ENCODE peak calls at places on chromosome 10, in six cellular contexts. C is transverse colon, B is adrenal gland, V is ovary, Z is mammary epithelial cell, O is esophagus muscularis mucosa. Y is an unnamed sample. For H3K4me1, the result is how much of the 10 kb centered on the place peaks cover.

GRCh38 chr10:100894589-100895294 is 18.0 kb upstream of the SLF2 start:
- DNase-seq in B (no peak), Z (no peak), O (no peak), C (peak), V (no peak), Y (no peak)

GRCh38 chr10:113019692-113020424 is 69.8 kb downstream of the TCF7L2 start:
- DNase-seq in B (no peak), O (no peak), C (no peak), Z (no peak), V (no peak), Y (no peak)

GRCh38 chr10:111872591-111872990 is 311.0 kb downstream of the GPAM start:
- DNase-seq in B (no peak), Z (peak), O (no peak), V (no peak), C (no peak), Y (no peak)

GRCh38 chr10:79054203-79055099 is 14.3 kb upstream of the ZMIZ1 start:
- DNase-seq in B (no peak), O (no peak), Z (no peak), V (peak), C (peak), Y (peak)

GRCh38 chr10:62048919-62049636 is 147.6 kb downstream of the ARID5B start:
- DNase-seq in B (peak), O (peak), C (peak), V (peak), Z (peak), Y (peak)

GRCh38 chr10:132451506-132452215 is 54.7 kb downstream of the PWWP2B start:
- DNase-seq in V (no peak), C (peak), O (no peak), Z (peak), B (no peak), Y (peak)

GRCh38 chr10:21526184-21526951 is 886 bp upstream of the SKIDA1 start:
- DNase-seq in O (no peak), B (peak), Z (peak), V (peak), C (peak), Y (peak)

GRCh38 chr10:43264324-43264986 is 2.4 kb downstream of the RASGEF1A start:
- DNase-seq in B (no peak), O (peak), Z (no peak), V (no peak), C (peak), Y (peak)

GRCh38 chr10:43138757-43139241 is 554 bp downstream of the CSGALNACT2 start:
- DNase-seq in V (no peak), B (no peak), Z (peak), O (peak), C (peak), Y (no peak)

GRCh38 chr10:18079665-18080295 is 60.4 kb upstream of the CACNB2 start:
- DNase-seq in Z (no peak), C (no peak), B (no peak), O (no peak), V (no peak), Y (no peak)

GRCh38 chr10:6665847-6666246 is 85.8 kb upstream of the PRKCQ start:
- DNase-seq in O (no peak), C (no peak), B (no peak), V (no peak), Z (no peak), Y (no peak)

GRCh38 chr10:128077155-128077875 is 48.9 kb downstream of the MKI67 start:
- DNase-seq in V (no peak), B (no peak), Z (no peak), O (no peak), C (no peak), Y (no peak)

GRCh38 chr10:92153-92552 is 43.1 kb upstream of the TUBB8 start:
- DNase-seq in Z (no peak), O (no peak), V (no peak), B (no peak), C (no peak), Y (no peak)

GRCh38 chr10:44862006-44862751 is 49.0 kb upstream of the TMEM72 start:
- DNase-seq in O (no peak), Z (no peak), C (no peak), B (no peak), V (no peak), Y (no peak)

GRCh38 chr10:16423599-16423998 is 13.2 kb upstream of the PTER start:
- DNase-seq in O (no peak), V (no peak), Z (no peak), B (no peak), C (no peak), Y (no peak)

GRCh38 chr10:101566333-101567164 is 21.5 kb downstream of the POLL start:
- DNase-seq in B (no peak), C (no peak), O (no peak), Z (no peak), V (no peak), Y (peak)

GRCh38 chr10:110919349-110919931 is at the start of gene SHOC2:
- DNase-seq in O (no peak), B (peak), C (peak), Z (no peak), V (peak), Y (peak)

GRCh38 chr10:20768849-20769248 is 128.3 kb downstream of the NEBL start:
- DNase-seq in O (no peak), C (no peak), B (no peak), V (no peak), Z (peak), Y (no peak)

GRCh38 chr10:58237014-58237830 is 30.5 kb downstream of the IPMK start:
- DNase-seq in C (no peak), B (no peak), Z (peak), O (no peak), V (no peak), Y (no peak)

GRCh38 chr10:51770719-51771118 is 71.3 kb upstream of the CSTF2T start:
- DNase-seq in O (no peak), V (peak), B (no peak), C (no peak), Z (no peak), Y (no peak)

GRCh38 chr10:73095479-73096021 is 1.1 kb downstream of the P4HA1 start:
- DNase-seq in O (no peak), V (peak), C (peak), B (peak), Z (peak), Y (no peak)

GRCh38 chr10:128400564-128400963 is 274.3 kb upstream of the MKI67 start:
- DNase-seq in V (no peak), C (no peak), Z (no peak), O (no peak), B (no peak), Y (no peak)

GRCh38 chr10:73810735-73811465 is 498 bp downstream of the NDST2 start:
- DNase-seq in V (no peak), B (peak), O (no peak), Z (no peak), C (peak), Y (peak)

GRCh38 chr10:128144547-128144946 is 18.3 kb upstream of the MKI67 start:
- DNase-seq in C (no peak), V (no peak), O (no peak), B (no peak), Z (no peak), Y (no peak)

GRCh38 chr10:79065091-79065551 is 3.6 kb upstream of the ZMIZ1 start:
- DNase-seq in C (no peak), Z (no peak), V (no peak), B (no peak), O (no peak), Y (peak)

GRCh38 chr10:4947635-4948596 is 15.3 kb upstream of the AKR1C1 start:
- DNase-seq in B (no peak), O (no peak), Z (peak), C (no peak), V (peak), Y (no peak)

GRCh38 chr10:24952146-24952700 is at the start of gene PRTFDC1:
- DNase-seq in V (peak), Z (no peak), B (peak), C (peak), O (peak), Y (peak)

GRCh38 chr10:132328738-132329137 is 3.3 kb upstream of the LRRC27 start:
- DNase-seq in O (no peak), Z (no peak), V (no peak), B (no peak), C (no peak), Y (no peak)

GRCh38 chr10:132175907-132176581 is 10.7 kb upstream of the DPYSL4 start:
- DNase-seq in V (no peak), C (no peak), Z (no peak), O (no peak), B (no peak), Y (peak)

GRCh38 chr10:27252267-27253000 is 11.8 kb upstream of the ACBD5 start:
- DNase-seq in Z (peak), B (peak), V (peak), O (no peak), C (peak), Y (peak)

GRCh38 chr10:106384541-106384940 is 780.0 kb downstream of the SORCS1 start:
- DNase-seq in V (no peak), O (no peak), Z (no peak), B (no peak), C (no peak), Y (no peak)

GRCh38 chr10:130807096-130807495 is 504.4 kb downstream of the TCERG1L start:
- DNase-seq in Z (no peak), O (no peak), V (no peak), C (no peak), B (no peak), Y (peak)

GRCh38 chr10:95330966-95331453 is 40.2 kb upstream of the PDLIM1 start:
- DNase-seq in Z (no peak), B (no peak), V (no peak), C (no peak), O (no peak), Y (no peak)

GRCh38 chr10:79053081-79053434 is 15.7 kb upstream of the ZMIZ1 start:
- DNase-seq in O (no peak), B (no peak), Z (no peak), V (no peak), C (no peak), Y (peak)

GRCh38 chr10:24721254-24722106 is 2.2 kb downstream of the ARHGAP21 start:
- DNase-seq in Z (peak), V (no peak), O (peak), B (peak), C (peak), Y (peak)

DNA sequence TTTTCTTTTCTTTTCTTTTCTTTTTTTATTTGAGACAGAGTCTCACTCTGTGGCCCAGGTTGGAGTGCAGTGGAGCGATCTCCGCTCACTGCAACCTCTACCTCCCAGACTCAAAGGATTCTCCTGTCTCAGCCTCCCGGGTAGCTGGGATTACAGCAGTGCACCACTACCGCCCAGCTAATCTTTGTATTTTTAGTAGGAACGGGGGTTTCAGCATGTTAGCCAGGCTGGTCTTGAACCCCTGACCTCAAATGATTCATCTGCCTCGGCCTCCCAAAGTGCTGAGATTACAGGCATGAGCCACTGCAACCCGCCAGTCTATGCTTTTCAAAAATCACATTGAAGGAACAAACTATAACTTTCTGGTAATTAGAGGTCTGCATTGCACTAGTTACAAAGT is 2.4 kb downstream of the USP6NL start:
- DNase-seq in O (no peak), C (no peak), V (no peak), Z (no peak), B (no peak), Y (no peak)
- H3K4me1 ChIP-seq in O (under half), C (under half), V (under half), Z (under half), B (under half), Y (under half)

GRCh38 chr10:69614130-69614529 is 15.9 kb upstream of the FAM241B start:
- DNase-seq in Z (no peak), C (no peak), V (no peak), O (no peak), B (no peak), Y (no peak)
- TF ChIP-seq CTCF in Z (no peak), C (no peak), V (no peak), O (no peak), B (no peak), Y (no peak)

DNA sequence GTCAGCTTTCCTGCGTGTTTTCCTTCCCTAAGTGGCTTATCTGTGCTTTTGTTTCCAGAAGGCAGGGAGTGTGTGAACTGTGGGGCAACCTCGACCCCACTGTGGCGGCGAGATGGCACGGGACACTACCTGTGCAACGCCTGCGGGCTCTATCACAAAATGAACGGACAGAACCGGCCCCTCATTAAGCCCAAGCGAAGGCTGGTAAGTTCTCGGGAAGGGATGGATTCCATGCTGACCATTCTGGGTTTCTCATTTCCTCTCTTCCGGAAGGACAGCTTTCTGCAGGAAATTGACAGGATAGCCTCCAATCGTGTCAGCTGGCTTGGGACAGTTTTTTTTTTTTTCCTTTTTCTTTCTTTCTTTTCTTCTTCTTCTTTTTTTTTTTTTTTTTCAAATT is 9.4 kb downstream of the GATA3 start:
- DNase-seq in B (no peak), O (no peak), V (no peak), Z (no peak), C (no peak), Y (no peak)
- H3K4me1 ChIP-seq in B (under half), O (under half), V (under half), Z (half or more), C (under half), Y (under half)

GRCh38 chr10:49418328-49418727 is 22.4 kb upstream of the DRGX start:
- DNase-seq in C (no peak), V (no peak), O (no peak), Z (no peak), B (no peak), Y (no peak)
- TF ChIP-seq CTCF in C (no peak), V (no peak), O (no peak), Z (peak), B (no peak), Y (no peak)

GRCh38 chr10:119287613-119287991 is 80.2 kb downstream of the GRK5 start:
- DNase-seq in V (no peak), Z (no peak), O (no peak), C (no peak), B (no peak), Y (peak)

GRCh38 chr10:119286983-119287612 is 79.7 kb downstream of the GRK5 start:
- DNase-seq in V (no peak), C (no peak), Z (no peak), O (no peak), B (no peak), Y (no peak)

GRCh38 chr10:119284679-119285096 is 77.3 kb downstream of the GRK5 start:
- DNase-seq in C (no peak), Z (no peak), V (peak), B (no peak), O (no peak), Y (no peak)

GRCh38 chr10:119285495-119286267 is 78.3 kb downstream of the GRK5 start:
- DNase-seq in O (no peak), B (no peak), Z (no peak), C (no peak), V (no peak), Y (no peak)

GRCh38 chr10:119286516-119286915 is 79.1 kb downstream of the GRK5 start:
- DNase-seq in Z (no peak), O (no peak), V (no peak), C (no peak), B (no peak), Y (no peak)
- H3K4me1 ChIP-seq in Z (under half), O (half or more), V (half or more), C (under half), B (under half), Y (under half)

DNA sequence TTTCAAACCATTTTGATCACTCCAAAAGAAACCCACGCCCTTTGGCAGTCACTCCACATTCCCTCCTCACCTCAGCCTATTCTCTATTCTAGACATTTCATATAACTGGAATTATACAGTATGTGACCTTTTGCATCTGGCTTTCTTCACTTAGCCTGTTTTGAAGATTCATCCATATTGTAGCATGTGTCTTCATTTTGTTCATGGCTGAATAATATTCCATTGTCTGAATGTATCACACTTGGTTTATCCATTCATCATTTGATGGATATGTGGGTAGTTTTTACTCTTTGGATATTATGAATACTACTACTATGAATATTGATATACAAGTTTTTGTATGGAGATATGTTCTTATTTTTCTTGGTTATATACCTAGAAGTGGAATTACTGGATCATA is 3.5 kb upstream of the OTUD1 start:
- DNase-seq in V (no peak), Z (no peak), B (no peak), O (no peak), C (no peak), Y (no peak)
- TF ChIP-seq CTCF in V (no peak), Z (no peak), B (no peak), O (no peak), C (no peak), Y (no peak)

GRCh38 chr10:60427148-60427547 is 37.5 kb upstream of the ANK3 start:
- DNase-seq in Z (no peak), V (no peak), B (no peak), C (no peak), O (no peak), Y (no peak)
- H3K4me1 ChIP-seq in Z (half or more), V (under half), B (under half), C (under half), O (under half), Y (under half)

GRCh38 chr10:3208481-3209406 is 36.2 kb upstream of the PITRM1 start:
- DNase-seq in C (no peak), B (no peak), V (no peak), Z (no peak), O (no peak), Y (no peak)
- TF ChIP-seq CTCF in C (no peak), B (no peak), V (no peak), Z (no peak), O (no peak), Y (no peak)

DNA sequence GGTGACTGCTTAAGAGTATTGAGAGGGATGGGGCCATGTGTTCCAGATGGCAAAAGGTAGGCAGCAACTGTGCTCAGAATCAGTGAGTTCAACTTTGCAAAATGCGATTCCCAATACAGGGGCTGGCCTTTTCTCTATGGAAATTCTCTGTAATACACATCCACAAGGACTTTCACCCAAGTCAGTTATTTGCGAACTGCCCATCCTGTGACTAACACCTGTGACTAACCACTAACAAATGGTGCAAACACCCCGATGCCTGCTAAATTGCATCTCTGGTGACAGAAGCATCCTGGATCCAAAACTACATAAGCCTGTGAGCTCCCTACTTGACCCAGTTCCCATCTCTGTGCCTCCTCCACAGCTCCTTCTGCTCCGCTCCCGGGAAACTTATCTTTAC is 9.0 kb upstream of the CUZD1 start:
- DNase-seq in V (no peak), C (no peak), B (no peak), Z (peak), O (no peak), Y (no peak)
- H3K4me1 ChIP-seq in V (under half), C (under half), B (under half), Z (under half), O (under half), Y (under half)